ENCODE peak calls at places on chromosomes 4 and X, in five cellular contexts. T, U, K, W and Q are unnamed samples.

GRCh38 chrX:148601034-148601433 is 100.6 kb downstream of the AFF2 start:
- DNase-seq in T (no peak), U (no peak), K (no peak), W (no peak), Q (no peak)

GRCh38 chr4:2427383-2428334 is 8.9 kb downstream of the CFAP99 start:
- DNase-seq in T (no peak), U (no peak), K (no peak), W (no peak), Q (no peak)

GRCh38 chr4:87543835-87544461 is 14.8 kb upstream of the SPARCL1 start:
- DNase-seq in T (peak), U (peak), K (peak), W (no peak), Q (peak)

GRCh38 chr4:4409416-4410115 is 22.7 kb downstream of the NSG1 start:
- DNase-seq in T (no peak), U (no peak), K (no peak), W (no peak), Q (no peak)

GRCh38 chr4:88027611-88028608 is 20.5 kb downstream of the PKD2 start:
- DNase-seq in T (no peak), U (no peak), K (no peak), W (no peak), Q (no peak)

GRCh38 chr4:16262188-16262587 is 35.9 kb upstream of the TAPT1 start:
- DNase-seq in T (no peak), U (no peak), K (no peak), W (no peak), Q (no peak)

GRCh38 chrX:31546130-31546529 is 474.3 kb upstream of the FTHL17 start:
- DNase-seq in T (peak), U (no peak), K (no peak), W (no peak), Q (no peak)

GRCh38 chr4:94339779-94340178 is 2.9 kb downstream of the HPGDS start:
- DNase-seq in T (no peak), U (no peak), K (no peak), W (no peak), Q (no peak)

GRCh38 chrX:142977128-142977914 is 48.4 kb upstream of the SPANXN4 start:
- DNase-seq in T (no peak), U (no peak), K (no peak), W (peak), Q (no peak)

GRCh38 chr4:106690487-106690886 is 321.9 kb upstream of the GIMD1 start:
- DNase-seq in T (no peak), U (no peak), K (no peak), W (no peak), Q (no peak)

GRCh38 chr4:30950737-30951136 is 230.6 kb downstream of the PCDH7 start:
- DNase-seq in T (no peak), U (no peak), K (no peak), W (no peak), Q (peak)

GRCh38 chr4:163332526-163333405 is at the start of gene NPY1R:
- DNase-seq in T (peak), U (peak), K (peak), W (peak), Q (peak)

GRCh38 chr4:163161536-163162205 is 5.0 kb downstream of the NAF1 start:
- DNase-seq in T (peak), U (peak), K (no peak), W (no peak), Q (no peak)

GRCh38 chr4:87967193-87967592 is 8.3 kb upstream of the SPP1 start:
- DNase-seq in T (no peak), U (no peak), K (no peak), W (no peak), Q (no peak)

GRCh38 chrX:124228849-124229248 is 103.6 kb upstream of the TEX13D start:
- DNase-seq in T (no peak), U (no peak), K (no peak), W (no peak), Q (no peak)

GRCh38 chr4:25966171-25966570 is 52.2 kb downstream of the SMIM20 start:
- DNase-seq in T (no peak), U (no peak), K (no peak), W (no peak), Q (no peak)

GRCh38 chr4:8347660-8348059 is 78.1 kb downstream of the HTRA3 start:
- DNase-seq in T (no peak), U (no peak), K (no peak), W (no peak), Q (no peak)

DNA sequence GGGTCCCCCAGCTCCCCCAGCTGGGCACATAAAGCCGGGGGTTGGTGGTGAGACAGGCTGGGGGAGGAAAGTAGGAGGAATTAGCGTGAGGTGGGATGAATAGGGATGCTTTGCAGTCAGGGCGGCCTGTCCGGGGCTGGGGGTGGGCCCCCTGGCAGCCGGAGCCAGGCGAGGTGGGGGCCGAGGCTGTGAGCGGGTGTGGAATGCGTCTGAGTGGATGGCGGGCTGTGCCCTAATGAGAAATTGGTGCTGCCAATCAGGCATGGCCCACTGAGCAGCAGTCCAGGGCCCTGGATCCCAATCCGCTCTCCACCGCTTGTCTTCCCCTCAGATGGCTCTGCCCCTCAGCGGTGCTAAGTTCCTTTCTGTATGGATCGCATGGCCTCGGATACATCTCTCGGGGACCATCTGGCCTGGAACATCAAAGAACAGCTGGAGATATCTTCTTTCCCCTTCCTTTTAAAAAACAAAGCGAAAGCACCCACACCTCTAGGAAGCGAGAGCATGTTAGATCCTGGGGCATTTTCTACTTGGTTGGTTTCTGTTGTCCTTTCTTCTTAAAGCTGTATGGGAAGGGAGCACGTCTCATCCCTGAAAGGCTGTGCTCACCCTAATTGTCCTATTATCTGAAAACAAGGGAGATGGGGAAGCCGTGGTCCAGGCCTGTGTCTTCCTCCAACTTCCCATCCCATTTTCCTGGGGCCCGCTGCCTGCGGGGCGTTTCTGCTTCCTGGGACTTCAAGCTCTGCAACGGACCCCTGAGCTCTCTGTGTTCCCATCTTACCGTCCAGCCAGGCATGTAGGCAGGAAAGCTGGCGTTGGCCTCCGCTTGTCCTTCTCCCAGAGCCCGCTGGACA is 106.9 kb downstream of the SORCS2 start:
- DNase-seq in T (no peak), U (no peak), K (no peak), W (no peak), Q (no peak)
- TF ChIP-seq CHD2 in T (no peak), U (no peak), K (no peak), W (no peak), Q (no peak)

GRCh38 chrX:119728487-119728886 is 29.9 kb upstream of the SOWAHD start:
- DNase-seq in T (peak), U (peak), K (no peak), W (no peak), Q (peak)

GRCh38 chrX:119721487-119721886 is 28.5 kb upstream of the SEPTIN6 start:
- DNase-seq in T (peak), U (no peak), K (no peak), W (no peak), Q (no peak)

GRCh38 chrX:119721926-119722325 is 29.0 kb upstream of the SEPTIN6 start:
- DNase-seq in T (no peak), U (no peak), K (no peak), W (no peak), Q (no peak)

GRCh38 chrX:119729408-119730201 is 28.8 kb upstream of the SOWAHD start:
- DNase-seq in T (peak), U (peak), K (peak), W (peak), Q (peak)

DNA sequence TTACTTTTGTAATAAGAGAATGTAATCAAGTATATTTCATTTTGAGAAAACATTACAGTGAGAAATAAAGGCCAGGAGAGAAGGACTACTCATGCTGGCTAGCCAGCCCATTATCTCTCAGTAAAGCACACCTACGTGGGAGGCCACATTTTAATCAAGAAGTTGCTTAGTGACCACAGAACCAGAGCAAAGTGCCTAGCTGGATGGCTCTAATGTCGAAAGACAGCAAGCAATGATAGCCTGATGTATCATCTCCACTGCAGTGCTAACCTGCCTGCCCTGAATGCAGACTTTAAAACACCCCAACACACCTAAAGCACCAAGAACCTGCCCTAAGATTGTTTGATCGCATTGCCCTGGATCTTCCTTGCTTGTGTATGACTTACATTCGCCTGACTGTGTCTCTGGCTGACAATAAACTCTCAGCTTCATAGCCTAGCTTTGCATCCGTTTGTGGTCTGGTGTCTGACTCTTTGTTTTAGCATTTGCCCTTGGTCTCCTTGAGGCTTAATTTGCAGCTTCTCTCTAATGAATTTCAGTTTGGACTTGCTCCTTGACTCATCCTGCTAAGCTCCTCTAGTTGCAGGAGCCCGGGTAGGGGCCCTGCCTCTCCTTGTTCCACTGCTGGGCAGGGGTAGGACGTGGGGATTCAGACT is 31.4 kb upstream of the SOWAHD start:
- DNase-seq in T (peak), U (no peak), K (no peak), W (no peak), Q (no peak)
- TF ChIP-seq SMC3 in T (no peak), U (no peak), K (no peak), W (no peak), Q (no peak)

DNA sequence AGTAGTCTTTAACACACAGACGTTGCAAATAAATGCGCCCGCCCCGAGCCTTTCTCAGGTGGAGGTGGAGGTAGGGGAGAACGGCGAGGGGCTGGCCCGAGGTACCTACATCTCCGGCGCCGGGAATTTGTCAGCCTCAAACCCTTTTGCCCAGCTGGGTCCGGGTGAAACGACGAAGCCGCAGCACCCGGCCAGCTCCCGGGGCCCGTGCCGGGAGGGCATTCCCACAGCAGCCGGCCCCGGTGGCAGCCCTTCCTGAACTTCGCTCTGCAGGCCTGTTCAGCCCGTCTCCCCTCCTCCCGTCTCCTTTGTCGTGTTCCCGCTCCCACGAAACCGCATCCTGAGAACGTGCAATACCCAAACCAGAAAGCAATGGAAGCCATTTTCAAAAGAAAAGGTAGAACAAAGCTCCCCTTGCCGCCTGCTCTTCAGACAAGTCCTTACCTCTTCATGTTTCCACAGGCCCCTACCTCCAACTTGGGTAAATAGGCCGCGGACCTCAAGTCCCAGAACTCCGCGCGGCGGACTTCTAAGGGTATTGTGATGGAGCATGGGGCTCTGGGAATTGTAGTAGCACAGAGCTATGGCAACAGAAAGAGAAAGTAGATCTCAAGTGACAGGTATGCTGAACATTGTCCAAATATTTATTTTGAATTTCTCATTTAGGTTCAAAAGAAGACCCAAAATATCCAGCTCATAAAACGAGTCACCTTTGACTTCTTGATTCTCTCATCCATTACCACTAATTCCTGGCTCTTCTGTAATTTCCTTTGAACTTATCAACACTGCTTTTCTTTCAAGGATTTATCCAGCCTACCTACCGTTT is at the start of gene RBM41:
- DNase-seq in T (peak), U (peak), K (peak), W (peak), Q (peak)
- TF ChIP-seq CHD2 in T (no peak), U (no peak), K (peak), W (no peak), Q (no peak)

GRCh38 chrX:73851014-73852009 is 288.3 kb downstream of the CHIC1 start:
- DNase-seq in T (peak), U (no peak), K (peak), W (peak), Q (no peak)

GRCh38 chrX:73859622-73860021 is 296.6 kb downstream of the CHIC1 start:
- DNase-seq in T (no peak), U (no peak), K (no peak), W (no peak), Q (no peak)

GRCh38 chrX:73852022-73852421 is 289.0 kb downstream of the CHIC1 start:
- DNase-seq in T (no peak), U (no peak), K (no peak), W (no peak), Q (no peak)

GRCh38 chrX:73850124-73851013 is 287.4 kb downstream of the CHIC1 start:
- DNase-seq in T (peak), U (peak), K (peak), W (peak), Q (peak)

GRCh38 chrX:73855546-73855945 is 292.5 kb downstream of the CHIC1 start:
- DNase-seq in T (peak), U (peak), K (peak), W (peak), Q (peak)
- TF ChIP-seq SMC3 in T (peak), U (peak), K (peak), W (peak), Q (peak)

GRCh38 chrX:107940095-107940494 is 42.1 kb downstream of the TEX13B start:
- DNase-seq in T (no peak), U (peak), K (no peak), W (no peak), Q (no peak)
- TF ChIP-seq CHD2 in T (no peak), U (no peak), K (no peak), W (no peak), Q (no peak)

GRCh38 chr4:161404346-161405110 is 759.3 kb downstream of the FSTL5 start:
- DNase-seq in T (no peak), U (no peak), K (no peak), W (no peak), Q (no peak)
- TF ChIP-seq SMC3 in T (no peak), U (no peak), K (no peak), W (no peak), Q (no peak)

GRCh38 chr4:142369141-142369540 is 477.0 kb downstream of the INPP4B start:
- DNase-seq in T (no peak), U (no peak), K (no peak), W (no peak), Q (no peak)

GRCh38 chr4:142365386-142365785 is 480.7 kb downstream of the INPP4B start:
- DNase-seq in T (no peak), U (no peak), K (no peak), W (no peak), Q (no peak)

GRCh38 chr4:142366821-142367220 is 479.3 kb downstream of the INPP4B start:
- DNase-seq in T (no peak), U (no peak), K (no peak), W (no peak), Q (no peak)

GRCh38 chr4:142363686-142364085 is 482.4 kb downstream of the INPP4B start:
- DNase-seq in T (no peak), U (no peak), K (no peak), W (no peak), Q (no peak)

DNA sequence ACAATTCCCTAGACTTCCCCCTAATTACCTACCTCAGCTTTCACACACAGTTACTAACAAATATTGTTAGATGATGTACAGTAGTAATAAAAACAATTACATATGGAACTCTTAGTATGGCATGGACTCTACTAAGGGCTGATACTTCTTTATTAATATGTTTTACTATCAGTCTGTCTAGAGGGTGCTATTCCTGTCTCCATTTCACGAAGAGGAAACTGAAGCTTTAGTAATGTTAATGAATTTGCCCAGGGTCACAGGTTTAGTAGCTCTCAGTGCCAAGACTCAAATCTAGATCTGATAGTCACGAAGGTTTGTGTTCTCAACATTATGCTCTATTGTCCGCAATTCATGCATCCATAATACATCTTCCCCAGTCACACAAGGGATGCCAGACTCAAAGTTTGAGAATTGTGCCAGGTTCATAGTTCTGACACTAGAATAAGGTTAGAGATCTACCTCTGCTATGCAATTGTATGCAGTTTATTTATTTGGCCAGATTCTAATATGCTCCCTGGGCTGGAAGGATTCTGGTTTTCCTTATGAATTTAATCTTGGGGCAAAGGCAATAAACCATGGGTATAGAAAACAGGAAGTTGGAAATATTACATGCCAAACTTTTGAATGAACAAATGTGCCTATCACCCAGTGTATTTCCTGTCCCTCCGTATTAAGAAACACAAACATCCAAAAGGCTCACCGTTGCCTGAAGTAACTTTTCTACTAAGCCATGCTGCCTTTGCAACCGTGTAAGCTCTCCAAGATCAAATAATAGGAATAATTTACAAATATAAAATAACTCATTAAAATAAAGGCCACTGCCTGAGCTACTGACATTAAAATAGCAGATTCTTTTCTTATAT is 478.5 kb downstream of the INPP4B start:
- DNase-seq in T (no peak), U (no peak), K (no peak), W (no peak), Q (no peak)
- TF ChIP-seq CHD2 in T (no peak), U (no peak), K (no peak), W (no peak), Q (no peak)

GRCh38 chrX:154661200-154661599 is 7.8 kb upstream of the CTAG2 start:
- DNase-seq in T (no peak), U (no peak), K (no peak), W (no peak), Q (no peak)
- TF ChIP-seq SMC3 in T (no peak), U (no peak), K (no peak), W (no peak), Q (no peak)

DNA sequence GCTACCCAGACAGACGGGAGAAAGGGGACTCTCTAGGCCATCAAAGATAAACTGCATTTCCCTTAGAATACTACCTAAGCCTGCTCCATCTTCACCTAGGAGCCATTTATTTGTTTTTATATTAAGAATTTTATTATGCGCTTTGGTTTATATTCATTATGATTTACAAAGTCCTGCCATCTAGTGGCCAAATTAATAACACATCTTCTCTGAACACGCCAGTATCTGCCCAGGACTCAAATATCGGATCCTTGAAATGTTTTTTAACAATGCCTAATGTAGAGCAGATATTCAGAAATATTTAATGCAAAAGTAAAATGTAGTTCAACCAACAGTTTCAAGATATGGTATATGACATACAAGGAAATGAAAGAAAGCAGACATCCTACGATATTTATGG is 20.8 kb upstream of the PRPS2 start:
- DNase-seq in T (peak), U (no peak), K (peak), W (no peak), Q (no peak)
- TF ChIP-seq CHD2 in T (no peak), U (no peak), K (no peak), W (no peak), Q (no peak)

GRCh38 chr4:109004431-109004830 is 241.6 kb upstream of the ETNPPL start:
- DNase-seq in T (no peak), U (no peak), K (no peak), W (no peak), Q (no peak)

GRCh38 chr4:109007976-109008375 is 245.1 kb upstream of the ETNPPL start:
- DNase-seq in T (no peak), U (no peak), K (no peak), W (no peak), Q (no peak)

GRCh38 chr4:109010534-109010933 is 247.7 kb upstream of the ETNPPL start:
- DNase-seq in T (no peak), U (no peak), K (no peak), W (no peak), Q (no peak)

GRCh38 chr4:109009909-109010308 is 247.1 kb upstream of the ETNPPL start:
- DNase-seq in T (no peak), U (no peak), K (peak), W (no peak), Q (no peak)

DNA sequence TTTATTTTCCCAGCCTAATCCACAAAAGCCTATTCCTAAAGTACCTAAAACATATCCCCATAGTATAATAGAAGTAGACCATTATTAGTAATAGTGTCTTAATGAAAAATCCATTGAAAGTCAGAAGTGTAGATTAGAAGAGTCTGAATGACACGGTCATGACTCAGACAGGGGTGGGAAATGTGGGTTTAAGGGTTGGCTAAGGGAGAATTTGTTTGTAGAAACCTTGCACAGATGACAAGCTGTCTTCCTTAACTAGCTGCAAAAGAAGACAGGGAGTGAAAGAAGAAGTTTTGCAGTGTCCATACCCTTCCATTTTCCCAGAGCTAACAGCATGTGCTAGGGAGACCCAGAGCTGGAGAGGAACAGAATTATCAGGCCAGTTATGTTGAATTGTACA is 242.7 kb upstream of the ETNPPL start:
- DNase-seq in T (no peak), U (no peak), K (no peak), W (no peak), Q (no peak)
- TF ChIP-seq SMC3 in T (no peak), U (no peak), K (no peak), W (no peak), Q (no peak)